ENCODE peak calls at places on chromosomes 11 and 22, in nine cellular contexts. R is activated CD8-positive, alpha-beta memory T cell treated with anti-CD3 and anti-CD28 coated beads, Interleukin-2, amount 10 ng/mL, durations not matched to agents 7 days and 5 days; Z is activated CD4-positive, alpha-beta T cell treated with anti-CD3 and anti-CD28 coated beads, Interleukin-2, amount 50 U/mL, for 4 hours; Y is HEK293T; V is WTC11; G is A549; U is psoas muscle; P is T follicular helper cell; E is cardiac fibroblast. X is an unnamed sample.

GRCh38 chr22:29117799-29118477 is 45.1 kb downstream of the KREMEN1 start:
- DNase-seq in R (peak; percentile 29), Z (no peak), Y (no peak), V (no peak), G (no peak), U (no peak), P (no peak), E (peak; percentile 91), X (no peak)

GRCh38 chr11:10581481-10582019 is 13.1 kb upstream of the LYVE1 start:
- DNase-seq in R (no peak), Z (no peak), Y (no peak), V (no peak), G (no peak), U (peak; percentile 36), P (no peak), E (peak; percentile 56), X (no peak)

GRCh38 chr11:14075118-14075601 is 112.6 kb downstream of the SPON1 start:
- DNase-seq in R (peak; percentile 85), Z (peak; percentile 52), Y (no peak), V (peak; percentile 23), G (no peak), U (no peak), P (peak; percentile 53), E (no peak), X (no peak)

GRCh38 chr11:2093575-2094353 is 45.4 kb downstream of the IGF2 start:
- DNase-seq in R (no peak), Z (no peak), Y (no peak), V (no peak), G (no peak), U (peak; percentile 70), P (no peak), E (peak; percentile 67), X (peak; percentile 26)

GRCh38 chr22:30404307-30404706 is 7.5 kb downstream of the SEC14L2 start:
- DNase-seq in R (no peak), Z (no peak), Y (no peak), V (no peak), G (no peak), U (no peak), P (no peak), E (no peak), X (no peak)

GRCh38 chr11:21446939-21447590 is 745.8 kb upstream of the ANO5 start:
- DNase-seq in R (no peak), Z (no peak), Y (no peak), V (no peak), G (no peak), U (no peak), P (no peak), E (no peak), X (no peak)

GRCh38 chr11:24391165-24391564 is 105.7 kb upstream of the LUZP2 start:
- DNase-seq in R (no peak), Z (no peak), Y (no peak), V (no peak), G (no peak), U (no peak), P (no peak), E (peak; percentile 47), X (no peak)

GRCh38 chr11:19405966-19406365 is 165.2 kb upstream of the E2F8 start:
- DNase-seq in R (no peak), Z (no peak), Y (no peak), V (no peak), G (no peak), U (no peak), P (no peak), E (no peak), X (no peak)

GRCh38 chr11:88231894-88232482 is 56.7 kb upstream of the RAB38 start:
- DNase-seq in R (no peak), Z (no peak), Y (peak; percentile 45), V (peak; percentile 15), G (peak; percentile 11), U (no peak), P (no peak), E (peak; percentile 66), X (peak; percentile 26)

GRCh38 chr11:94924074-94925031 is 49.0 kb downstream of the CWC15 start:
- DNase-seq in R (peak; percentile 48), Z (no peak), Y (no peak), V (no peak), G (no peak), U (no peak), P (no peak), E (no peak), X (no peak)

GRCh38 chr11:69080361-69080973 is 31.7 kb downstream of the TPCN2 start:
- DNase-seq in R (no peak), Z (no peak), Y (no peak), V (no peak), G (no peak), U (peak; percentile 50), P (no peak), E (peak; percentile 38), X (no peak)

GRCh38 chr11:35539781-35540281 is 14.4 kb upstream of the PAMR1 start:
- DNase-seq in R (no peak), Z (no peak), Y (no peak), V (no peak), G (no peak), U (peak; percentile 69), P (no peak), E (peak; percentile 91), X (no peak)

GRCh38 chr22:47995718-47996117 is 1233.3 kb downstream of the TBC1D22A start:
- DNase-seq in R (no peak), Z (no peak), Y (no peak), V (no peak), G (no peak), U (no peak), P (no peak), E (no peak), X (no peak)

GRCh38 chr11:126371595-126371994 is 16.1 kb downstream of the ST3GAL4 start:
- DNase-seq in R (no peak), Z (no peak), Y (no peak), V (no peak), G (no peak), U (no peak), P (no peak), E (no peak), X (no peak)

GRCh38 chr11:99316761-99317475 is 296.2 kb downstream of the CNTN5 start:
- DNase-seq in R (no peak), Z (no peak), Y (no peak), V (no peak), G (no peak), U (no peak), P (no peak), E (no peak), X (peak; percentile 54)

GRCh38 chr11:12679471-12679870 is 5.2 kb downstream of the TEAD1 start:
- DNase-seq in R (no peak), Z (no peak), Y (no peak), V (no peak), G (no peak), U (no peak), P (no peak), E (no peak), X (no peak)

GRCh38 chr11:74909363-74909762 is 39.5 kb downstream of the XRRA1 start:
- DNase-seq in R (no peak), Z (no peak), Y (no peak), V (no peak), G (no peak), U (no peak), P (no peak), E (no peak), X (no peak)

GRCh38 chr11:69943506-69943905 is 124.3 kb upstream of the FGF3 start:
- DNase-seq in R (no peak), Z (no peak), Y (no peak), V (no peak), G (no peak), U (no peak), P (no peak), E (no peak), X (no peak)

GRCh38 chr22:43185860-43186261 is 1.1 kb downstream of the TTLL12 start:
- DNase-seq in R (no peak), Z (no peak), Y (no peak), V (no peak), G (peak; percentile 26), U (peak; percentile 51), P (no peak), E (no peak), X (peak; percentile 62)

GRCh38 chr22:38172489-38173155 is 9.0 kb downstream of the PLA2G6 start:
- DNase-seq in R (peak; percentile 67), Z (no peak), Y (no peak), V (no peak), G (no peak), U (peak; percentile 60), P (no peak), E (peak; percentile 76), X (peak; percentile 53)

GRCh38 chr11:102390667-102391449 is 43.8 kb downstream of the BIRC2 start:
- DNase-seq in R (peak; percentile 73), Z (peak; percentile 38), Y (peak; percentile 73), V (peak; percentile 77), G (peak; percentile 24), U (peak; percentile 50), P (peak; percentile 30), E (peak; percentile 76), X (peak; percentile 66)

GRCh38 chr22:44130076-44130711 is 50.5 kb upstream of the PARVG start:
- DNase-seq in R (no peak), Z (no peak), Y (no peak), V (no peak), G (no peak), U (no peak), P (no peak), E (no peak), X (no peak)

GRCh38 chr11:1879342-1879940 is 12.3 kb downstream of the PRR33 start:
- DNase-seq in R (no peak), Z (no peak), Y (no peak), V (no peak), G (no peak), U (no peak), P (no peak), E (no peak), X (no peak)

GRCh38 chr11:100639140-100639539 is 47.9 kb upstream of the ARHGAP42 start:
- DNase-seq in R (no peak), Z (no peak), Y (peak; percentile 17), V (no peak), G (no peak), U (no peak), P (no peak), E (peak; percentile 72), X (no peak)

GRCh38 chr11:112539741-112540140 is 279.1 kb upstream of the PLET1 start:
- DNase-seq in R (no peak), Z (no peak), Y (no peak), V (no peak), G (no peak), U (no peak), P (no peak), E (no peak), X (no peak)

GRCh38 chr11:84260862-84261261 is 974.7 kb upstream of the CCDC90B start:
- DNase-seq in R (no peak), Z (no peak), Y (no peak), V (no peak), G (no peak), U (no peak), P (no peak), E (no peak), X (no peak)

GRCh38 chr11:106447631-106448191 is 370.2 kb downstream of the AASDHPPT start:
- DNase-seq in R (no peak), Z (no peak), Y (no peak), V (no peak), G (no peak), U (no peak), P (no peak), E (no peak), X (peak; percentile 2)

GRCh38 chr22:46974631-46975585 is 212.5 kb downstream of the TBC1D22A start:
- DNase-seq in R (no peak), Z (no peak), Y (no peak), V (no peak), G (no peak), U (no peak), P (no peak), E (no peak), X (no peak)

GRCh38 chr11:61095022-61095421 is 7.3 kb upstream of the CD5 start:
- DNase-seq in R (no peak), Z (no peak), Y (no peak), V (no peak), G (no peak), U (no peak), P (no peak), E (no peak), X (no peak)

GRCh38 chr11:59062602-59063529 is 23.2 kb upstream of the GLYATL1B start:
- DNase-seq in R (no peak), Z (no peak), Y (no peak), V (no peak), G (no peak), U (no peak), P (no peak), E (peak; percentile 17), X (no peak)

GRCh38 chr11:14973621-14974020 is 1.5 kb upstream of the CALCA start:
- DNase-seq in R (peak; percentile 51), Z (no peak), Y (no peak), V (peak; percentile 53), G (no peak), U (no peak), P (no peak), E (peak; percentile 15), X (no peak)